ENCODE peak calls at places on chromosomes 12 and 14, in five cellular contexts. One of them, this sample, is unnamed.

GRCh38 chr14:24715239-24715638 is 81.2 kb upstream of the GZMB start:
- DNase-seq in mesendoderm: no peak
- DNase-seq in brain microvascular endothelial cell: no peak
- DNase-seq in astrocyte of the cerebellum: no peak
- DNase-seq in body of pancreas: no peak
- DNase-seq in this sample: no peak

GRCh38 chr14:100787659-100788058 is 38.3 kb upstream of the MEG3 start:
- DNase-seq in astrocyte of the cerebellum: no peak
- DNase-seq in brain microvascular endothelial cell: no peak
- DNase-seq in body of pancreas: no peak
- DNase-seq in mesendoderm: no peak
- DNase-seq in this sample: no peak

GRCh38 chr12:47190905-47191304 is 111.1 kb upstream of the AMIGO2 start:
- DNase-seq in mesendoderm: no peak
- DNase-seq in brain microvascular endothelial cell: no peak
- DNase-seq in astrocyte of the cerebellum: no peak
- DNase-seq in body of pancreas: no peak
- DNase-seq in this sample: no peak

GRCh38 chr14:104787736-104788532 is 7.6 kb downstream of the AKT1 start:
- DNase-seq in mesendoderm: no peak
- DNase-seq in body of pancreas: no peak
- DNase-seq in astrocyte of the cerebellum: no peak
- DNase-seq in brain microvascular endothelial cell: no peak
- DNase-seq in this sample: no peak

GRCh38 chr12:124916370-124917134 is 2.1 kb upstream of the UBC start:
- DNase-seq in astrocyte of the cerebellum: peak
- DNase-seq in mesendoderm: peak
- DNase-seq in brain microvascular endothelial cell: peak
- DNase-seq in body of pancreas: peak
- DNase-seq in this sample: peak

GRCh38 chr12:63846249-63846967 is 1.9 kb downstream of the SRGAP1 start:
- DNase-seq in body of pancreas: peak
- DNase-seq in astrocyte of the cerebellum: no peak
- DNase-seq in mesendoderm: no peak
- DNase-seq in brain microvascular endothelial cell: no peak
- DNase-seq in this sample: no peak

GRCh38 chr12:19529933-19530630 is 90.8 kb downstream of the AEBP2 start:
- DNase-seq in brain microvascular endothelial cell: peak
- DNase-seq in astrocyte of the cerebellum: no peak
- DNase-seq in body of pancreas: no peak
- DNase-seq in mesendoderm: no peak
- DNase-seq in this sample: no peak

GRCh38 chr14:54343276-54344121 is 53.3 kb upstream of the CDKN3 start:
- DNase-seq in mesendoderm: no peak
- DNase-seq in astrocyte of the cerebellum: peak
- DNase-seq in body of pancreas: peak
- DNase-seq in brain microvascular endothelial cell: no peak
- DNase-seq in this sample: no peak

GRCh38 chr12:123142948-123143752 is 7.7 kb downstream of the PITPNM2 start:
- DNase-seq in astrocyte of the cerebellum: no peak
- DNase-seq in brain microvascular endothelial cell: no peak
- DNase-seq in body of pancreas: no peak
- DNase-seq in mesendoderm: no peak
- DNase-seq in this sample: no peak

GRCh38 chr12:54159140-54159539 is 29.6 kb downstream of the SMUG1 start:
- DNase-seq in astrocyte of the cerebellum: no peak
- DNase-seq in brain microvascular endothelial cell: no peak
- DNase-seq in mesendoderm: peak
- DNase-seq in body of pancreas: peak
- DNase-seq in this sample: no peak

GRCh38 chr14:98290596-98290995 is 981.4 kb downstream of the BCL11B start:
- DNase-seq in astrocyte of the cerebellum: no peak
- DNase-seq in mesendoderm: no peak
- DNase-seq in body of pancreas: no peak
- DNase-seq in brain microvascular endothelial cell: no peak
- DNase-seq in this sample: no peak

GRCh38 chr14:86221000-86221399 is 691.1 kb downstream of the FLRT2 start:
- DNase-seq in brain microvascular endothelial cell: no peak
- DNase-seq in astrocyte of the cerebellum: no peak
- DNase-seq in mesendoderm: peak
- DNase-seq in body of pancreas: no peak
- DNase-seq in this sample: no peak

GRCh38 chr12:49491823-49492222 is 47.0 kb upstream of the KCNH3 start:
- DNase-seq in brain microvascular endothelial cell: no peak
- DNase-seq in mesendoderm: no peak
- DNase-seq in body of pancreas: no peak
- DNase-seq in astrocyte of the cerebellum: no peak
- DNase-seq in this sample: no peak

GRCh38 chr14:83883732-83884131 is 1646.2 kb upstream of the FLRT2 start:
- DNase-seq in brain microvascular endothelial cell: no peak
- DNase-seq in mesendoderm: no peak
- DNase-seq in astrocyte of the cerebellum: no peak
- DNase-seq in body of pancreas: no peak
- DNase-seq in this sample: no peak

GRCh38 chr12:25800101-25800500 is 158.4 kb upstream of the RASSF8 start:
- DNase-seq in mesendoderm: no peak
- DNase-seq in body of pancreas: no peak
- DNase-seq in astrocyte of the cerebellum: no peak
- DNase-seq in brain microvascular endothelial cell: no peak
- DNase-seq in this sample: no peak

GRCh38 chr12:5047094-5047493 is 3.4 kb downstream of the KCNA5 start:
- DNase-seq in body of pancreas: no peak
- DNase-seq in mesendoderm: no peak
- DNase-seq in astrocyte of the cerebellum: no peak
- DNase-seq in brain microvascular endothelial cell: no peak
- DNase-seq in this sample: no peak

GRCh38 chr14:32085845-32086383 is 8.8 kb downstream of the ARHGAP5 start:
- DNase-seq in brain microvascular endothelial cell: no peak
- DNase-seq in mesendoderm: no peak
- DNase-seq in astrocyte of the cerebellum: no peak
- DNase-seq in body of pancreas: no peak
- DNase-seq in this sample: no peak
- H3K4me3 ChIP-seq in brain microvascular endothelial cell: no peak
- H3K4me3 ChIP-seq in mesendoderm: no peak
- H3K4me3 ChIP-seq in astrocyte of the cerebellum: no peak
- H3K4me3 ChIP-seq in body of pancreas: no peak
- H3K4me3 ChIP-seq in this sample: no peak

GRCh38 chr12:93847517-93848452 is 170.6 kb downstream of the CRADD start:
- DNase-seq in astrocyte of the cerebellum: no peak
- DNase-seq in brain microvascular endothelial cell: no peak
- DNase-seq in mesendoderm: no peak
- DNase-seq in body of pancreas: no peak
- DNase-seq in this sample: no peak

GRCh38 chr12:93849946-93850345 is 172.8 kb downstream of the CRADD start:
- DNase-seq in body of pancreas: no peak
- DNase-seq in mesendoderm: no peak
- DNase-seq in brain microvascular endothelial cell: no peak
- DNase-seq in astrocyte of the cerebellum: no peak
- DNase-seq in this sample: no peak

GRCh38 chr12:93844385-93844784 is 167.2 kb downstream of the CRADD start:
- DNase-seq in brain microvascular endothelial cell: no peak
- DNase-seq in astrocyte of the cerebellum: no peak
- DNase-seq in mesendoderm: no peak
- DNase-seq in body of pancreas: no peak
- DNase-seq in this sample: no peak

GRCh38 chr12:93848453-93849120 is 171.4 kb downstream of the CRADD start:
- DNase-seq in mesendoderm: no peak
- DNase-seq in astrocyte of the cerebellum: no peak
- DNase-seq in body of pancreas: no peak
- DNase-seq in brain microvascular endothelial cell: no peak
- DNase-seq in this sample: no peak

GRCh38 chr12:93846936-93847516 is 169.9 kb downstream of the CRADD start:
- DNase-seq in mesendoderm: no peak
- DNase-seq in astrocyte of the cerebellum: no peak
- DNase-seq in body of pancreas: no peak
- DNase-seq in brain microvascular endothelial cell: no peak
- DNase-seq in this sample: no peak
- H3K4me3 ChIP-seq in mesendoderm: no peak
- H3K4me3 ChIP-seq in astrocyte of the cerebellum: no peak
- H3K4me3 ChIP-seq in body of pancreas: no peak
- H3K4me3 ChIP-seq in brain microvascular endothelial cell: no peak
- H3K4me3 ChIP-seq in this sample: no peak

GRCh38 chr14:95524706-95525512 is 8.5 kb upstream of the SYNE3 start:
- DNase-seq in mesendoderm: peak
- DNase-seq in body of pancreas: no peak
- DNase-seq in astrocyte of the cerebellum: no peak
- DNase-seq in brain microvascular endothelial cell: no peak
- DNase-seq in this sample: no peak

GRCh38 chr14:95522116-95522515 is 5.7 kb upstream of the SYNE3 start:
- DNase-seq in brain microvascular endothelial cell: no peak
- DNase-seq in body of pancreas: no peak
- DNase-seq in mesendoderm: no peak
- DNase-seq in astrocyte of the cerebellum: no peak
- DNase-seq in this sample: no peak

GRCh38 chr14:95522556-95522955 is 6.1 kb upstream of the SYNE3 start:
- DNase-seq in brain microvascular endothelial cell: no peak
- DNase-seq in astrocyte of the cerebellum: no peak
- DNase-seq in mesendoderm: no peak
- DNase-seq in body of pancreas: no peak
- DNase-seq in this sample: no peak

GRCh38 chr14:95523051-95523817 is 6.8 kb upstream of the SYNE3 start:
- DNase-seq in body of pancreas: no peak
- DNase-seq in brain microvascular endothelial cell: no peak
- DNase-seq in astrocyte of the cerebellum: no peak
- DNase-seq in mesendoderm: peak
- DNase-seq in this sample: no peak

GRCh38 chr14:95523818-95524448 is 7.5 kb upstream of the SYNE3 start:
- DNase-seq in astrocyte of the cerebellum: no peak
- DNase-seq in mesendoderm: no peak
- DNase-seq in brain microvascular endothelial cell: no peak
- DNase-seq in body of pancreas: peak
- DNase-seq in this sample: peak
- H3K4me3 ChIP-seq in astrocyte of the cerebellum: no peak
- H3K4me3 ChIP-seq in mesendoderm: no peak
- H3K4me3 ChIP-seq in brain microvascular endothelial cell: no peak
- H3K4me3 ChIP-seq in body of pancreas: no peak
- H3K4me3 ChIP-seq in this sample: no peak

GRCh38 chr14:28769358-28769757 is 2.8 kb downstream of the FOXG1 start:
- DNase-seq in brain microvascular endothelial cell: no peak
- DNase-seq in body of pancreas: no peak
- DNase-seq in mesendoderm: no peak
- DNase-seq in astrocyte of the cerebellum: no peak
- DNase-seq in this sample: no peak
- H3K4me3 ChIP-seq in brain microvascular endothelial cell: no peak
- H3K4me3 ChIP-seq in body of pancreas: no peak
- H3K4me3 ChIP-seq in mesendoderm: no peak
- H3K4me3 ChIP-seq in astrocyte of the cerebellum: peak
- H3K4me3 ChIP-seq in this sample: peak

GRCh38 chr14:103055693-103056092 is 1.7 kb downstream of the CDC42BPB start:
- DNase-seq in body of pancreas: no peak
- DNase-seq in brain microvascular endothelial cell: no peak
- DNase-seq in mesendoderm: no peak
- DNase-seq in astrocyte of the cerebellum: no peak
- DNase-seq in this sample: no peak

GRCh38 chr14:103058209-103059055 is 1.1 kb upstream of the CDC42BPB start:
- DNase-seq in mesendoderm: peak
- DNase-seq in astrocyte of the cerebellum: no peak
- DNase-seq in body of pancreas: no peak
- DNase-seq in brain microvascular endothelial cell: no peak
- DNase-seq in this sample: no peak

GRCh38 chr14:103057372-103058208 is at the start of gene CDC42BPB:
- DNase-seq in astrocyte of the cerebellum: peak
- DNase-seq in body of pancreas: peak
- DNase-seq in mesendoderm: peak
- DNase-seq in brain microvascular endothelial cell: peak
- DNase-seq in this sample: peak

GRCh38 chr14:103057028-103057371 is 349 bp downstream of the CDC42BPB start:
- DNase-seq in mesendoderm: peak
- DNase-seq in brain microvascular endothelial cell: no peak
- DNase-seq in astrocyte of the cerebellum: no peak
- DNase-seq in body of pancreas: peak
- DNase-seq in this sample: no peak

GRCh38 chr14:103056322-103057027 is 874 bp downstream of the CDC42BPB start:
- DNase-seq in mesendoderm: peak
- DNase-seq in astrocyte of the cerebellum: peak
- DNase-seq in brain microvascular endothelial cell: peak
- DNase-seq in body of pancreas: peak
- DNase-seq in this sample: peak
- H3K4me3 ChIP-seq in mesendoderm: peak
- H3K4me3 ChIP-seq in astrocyte of the cerebellum: peak
- H3K4me3 ChIP-seq in brain microvascular endothelial cell: peak
- H3K4me3 ChIP-seq in body of pancreas: peak
- H3K4me3 ChIP-seq in this sample: peak

GRCh38 chr12:105257321-105257728 is 21.4 kb upstream of the APPL2 start:
- DNase-seq in brain microvascular endothelial cell: peak
- DNase-seq in mesendoderm: no peak
- DNase-seq in body of pancreas: no peak
- DNase-seq in astrocyte of the cerebellum: peak
- DNase-seq in this sample: peak

GRCh38 chr12:105262461-105263184 is 26.6 kb upstream of the APPL2 start:
- DNase-seq in brain microvascular endothelial cell: no peak
- DNase-seq in body of pancreas: no peak
- DNase-seq in astrocyte of the cerebellum: no peak
- DNase-seq in mesendoderm: no peak
- DNase-seq in this sample: no peak

GRCh38 chr12:105264771-105265170 is 28.8 kb upstream of the APPL2 start:
- DNase-seq in body of pancreas: no peak
- DNase-seq in brain microvascular endothelial cell: no peak
- DNase-seq in astrocyte of the cerebellum: no peak
- DNase-seq in mesendoderm: no peak
- DNase-seq in this sample: no peak

GRCh38 chr12:105259226-105259625 is 23.3 kb upstream of the APPL2 start:
- DNase-seq in mesendoderm: no peak
- DNase-seq in body of pancreas: no peak
- DNase-seq in brain microvascular endothelial cell: no peak
- DNase-seq in astrocyte of the cerebellum: no peak
- DNase-seq in this sample: no peak

GRCh38 chr12:105261010-105261409 is 25.0 kb upstream of the APPL2 start:
- DNase-seq in astrocyte of the cerebellum: no peak
- DNase-seq in mesendoderm: no peak
- DNase-seq in body of pancreas: no peak
- DNase-seq in brain microvascular endothelial cell: no peak
- DNase-seq in this sample: no peak
- H3K4me3 ChIP-seq in astrocyte of the cerebellum: no peak
- H3K4me3 ChIP-seq in mesendoderm: no peak
- H3K4me3 ChIP-seq in body of pancreas: no peak
- H3K4me3 ChIP-seq in brain microvascular endothelial cell: no peak
- H3K4me3 ChIP-seq in this sample: no peak